ENCODE peak calls at places on chromosomes 11 and 22, in four cellular contexts. H, N, Z and C are unnamed samples.

GRCh38 chr11:118535261-118535660 is 4.3 kb downstream of the TMEM25 start:
- DNase-seq in H (no peak), N (no peak), Z (no peak), C (no peak)

GRCh38 chr11:102864724-102865123 is 10.1 kb downstream of the MMP12 start:
- DNase-seq in H (no peak), N (no peak), Z (no peak), C (no peak)

GRCh38 chr11:79439893-79440450 is 858 bp downstream of the TENM4 start:
- DNase-seq in H (no peak), N (no peak), Z (peak; percentile 68), C (no peak)

GRCh38 chr11:119592642-119593041 is 136.4 kb downstream of the NECTIN1 start:
- DNase-seq in H (no peak), N (no peak), Z (no peak), C (peak; percentile 22)

GRCh38 chr11:65036931-65037330 is 4.1 kb upstream of the SAC3D1 start:
- DNase-seq in H (no peak), N (no peak), Z (peak; percentile 30), C (no peak)

GRCh38 chr11:73366265-73366610 is 10.0 kb upstream of the RELT start:
- DNase-seq in H (no peak), N (no peak), Z (no peak), C (no peak)

GRCh38 chr11:83689062-83689461 is 402.9 kb upstream of the CCDC90B start:
- DNase-seq in H (no peak), N (no peak), Z (no peak), C (peak; percentile 10)

GRCh38 chr11:134215836-134216235 is 7.9 kb downstream of the NCAPD3 start:
- DNase-seq in H (no peak), N (no peak), Z (no peak), C (no peak)

GRCh38 chr11:2116680-2117079 is 22.5 kb downstream of the IGF2 start:
- DNase-seq in H (no peak), N (no peak), Z (no peak), C (no peak)

GRCh38 chr11:6992457-6993431 is 27.4 kb downstream of the ZNF214 start:
- DNase-seq in H (peak; percentile 99), N (no peak), Z (no peak), C (peak; percentile 95)

GRCh38 chr11:130390071-130390758 is 38.2 kb downstream of the ADAMTS8 start:
- DNase-seq in H (peak; percentile 99), N (no peak), Z (peak; percentile 55), C (peak; percentile 81)

GRCh38 chr22:25008666-25009065 is 56.1 kb downstream of the KIAA1671 start:
- DNase-seq in H (no peak), N (no peak), Z (no peak), C (no peak)

GRCh38 chr11:10930224-10930960 is 72.5 kb upstream of the ZBED5 start:
- DNase-seq in H (peak; percentile 33), N (peak; percentile 7), Z (no peak), C (peak; percentile 42)

GRCh38 chr11:75346912-75347647 is 4.4 kb downstream of the ARRB1 start:
- DNase-seq in H (peak; percentile 49), N (no peak), Z (no peak), C (peak; percentile 80)

GRCh38 chr11:13310443-13310842 is 32.9 kb downstream of the BMAL1 start:
- DNase-seq in H (no peak), N (no peak), Z (no peak), C (no peak)

GRCh38 chr11:31240340-31240904 is 129.1 kb downstream of the DCDC1 start:
- DNase-seq in H (peak; percentile 33), N (no peak), Z (no peak), C (peak; percentile 59)

GRCh38 chr11:64226507-64227051 is 505 bp downstream of the NUDT22 start:
- DNase-seq in H (no peak), N (peak; percentile 56), Z (peak; percentile 36), C (no peak)

GRCh38 chr22:30245181-30245984 is 1.2 kb downstream of the LIF start:
- DNase-seq in H (no peak), N (no peak), Z (no peak), C (no peak)

GRCh38 chr11:1287928-1288327 is 21.5 kb downstream of the TOLLIP start:
- DNase-seq in H (no peak), N (no peak), Z (no peak), C (no peak)

GRCh38 chr11:104003491-104003890 is 32.9 kb upstream of the DDI1 start:
- DNase-seq in H (peak; percentile 64), N (no peak), Z (no peak), C (peak; percentile 69)

GRCh38 chr22:45656577-45656976 is 15.1 kb upstream of the ATXN10 start:
- DNase-seq in H (peak; percentile 43), N (no peak), Z (no peak), C (no peak)

GRCh38 chr22:21657361-21658118 is 8.3 kb upstream of the PPIL2 start:
- DNase-seq in H (peak; percentile 8), N (peak; percentile 80), Z (peak; percentile 5), C (no peak)